ENCODE peak calls at places on chromosomes 5 and 9, in eight cellular contexts. One of them, this sample, is unnamed.

GRCh38 chr5:175800656-175801081 is 70.7 kb upstream of the CPLX2 start:
- DNase-seq in esophagus muscularis mucosa: no peak
- DNase-seq in fibroblast of mammary gland: peak
- DNase-seq in GM12878: no peak
- DNase-seq in prostate gland: no peak
- DNase-seq in A549: no peak
- DNase-seq in esophagus squamous epithelium: no peak
- DNase-seq in mammary epithelial cell: peak
- DNase-seq in this sample: no peak

GRCh38 chr9:37061763-37062162 is 27.7 kb upstream of the PAX5 start:
- DNase-seq in esophagus muscularis mucosa: peak
- DNase-seq in fibroblast of mammary gland: peak
- DNase-seq in GM12878: no peak
- DNase-seq in prostate gland: no peak
- DNase-seq in A549: no peak
- DNase-seq in esophagus squamous epithelium: no peak
- DNase-seq in mammary epithelial cell: no peak
- DNase-seq in this sample: no peak

GRCh38 chr5:158563774-158564390 is 535.8 kb downstream of the EBF1 start:
- DNase-seq in esophagus muscularis mucosa: peak
- DNase-seq in fibroblast of mammary gland: no peak
- DNase-seq in GM12878: no peak
- DNase-seq in prostate gland: no peak
- DNase-seq in A549: no peak
- DNase-seq in esophagus squamous epithelium: no peak
- DNase-seq in mammary epithelial cell: no peak
- DNase-seq in this sample: no peak

GRCh38 chr5:152285764-152286163 is 119.3 kb downstream of the NMUR2 start:
- DNase-seq in esophagus muscularis mucosa: no peak
- DNase-seq in fibroblast of mammary gland: no peak
- DNase-seq in GM12878: no peak
- DNase-seq in prostate gland: no peak
- DNase-seq in A549: no peak
- DNase-seq in esophagus squamous epithelium: no peak
- DNase-seq in mammary epithelial cell: no peak
- DNase-seq in this sample: no peak

GRCh38 chr9:8694983-8695588 is 895.5 kb upstream of the DMAC1 start:
- DNase-seq in esophagus muscularis mucosa: no peak
- DNase-seq in fibroblast of mammary gland: no peak
- DNase-seq in GM12878: no peak
- DNase-seq in prostate gland: no peak
- DNase-seq in A549: no peak
- DNase-seq in esophagus squamous epithelium: no peak
- DNase-seq in mammary epithelial cell: no peak
- DNase-seq in this sample: no peak

GRCh38 chr5:173451031-173451430 is 122.8 kb upstream of the STC2 start:
- DNase-seq in esophagus muscularis mucosa: no peak
- DNase-seq in fibroblast of mammary gland: peak
- DNase-seq in GM12878: no peak
- DNase-seq in prostate gland: no peak
- DNase-seq in A549: peak
- DNase-seq in esophagus squamous epithelium: no peak
- DNase-seq in mammary epithelial cell: no peak
- DNase-seq in this sample: no peak

GRCh38 chr5:172493906-172494305 is 39.6 kb upstream of the SH3PXD2B start:
- DNase-seq in esophagus muscularis mucosa: peak
- DNase-seq in fibroblast of mammary gland: no peak
- DNase-seq in GM12878: no peak
- DNase-seq in prostate gland: no peak
- DNase-seq in A549: no peak
- DNase-seq in esophagus squamous epithelium: no peak
- DNase-seq in mammary epithelial cell: no peak
- DNase-seq in this sample: no peak

GRCh38 chr5:167573274-167574127 is 717.9 kb upstream of the WWC1 start:
- DNase-seq in esophagus muscularis mucosa: no peak
- DNase-seq in fibroblast of mammary gland: peak
- DNase-seq in GM12878: no peak
- DNase-seq in prostate gland: peak
- DNase-seq in A549: no peak
- DNase-seq in esophagus squamous epithelium: no peak
- DNase-seq in mammary epithelial cell: peak
- DNase-seq in this sample: peak

GRCh38 chr9:76593011-76593347 is 134.0 kb downstream of the GCNT1 start:
- DNase-seq in esophagus muscularis mucosa: no peak
- DNase-seq in fibroblast of mammary gland: no peak
- DNase-seq in GM12878: no peak
- DNase-seq in prostate gland: no peak
- DNase-seq in A549: no peak
- DNase-seq in esophagus squamous epithelium: no peak
- DNase-seq in mammary epithelial cell: no peak
- DNase-seq in this sample: no peak

GRCh38 chr9:36623280-36623679 is 50.6 kb downstream of the MELK start:
- DNase-seq in esophagus muscularis mucosa: no peak
- DNase-seq in fibroblast of mammary gland: peak
- DNase-seq in GM12878: no peak
- DNase-seq in prostate gland: no peak
- DNase-seq in A549: no peak
- DNase-seq in esophagus squamous epithelium: no peak
- DNase-seq in mammary epithelial cell: peak
- DNase-seq in this sample: no peak

GRCh38 chr9:98335666-98336065 is 80.2 kb upstream of the TBC1D2 start:
- DNase-seq in esophagus muscularis mucosa: peak
- DNase-seq in fibroblast of mammary gland: no peak
- DNase-seq in GM12878: no peak
- DNase-seq in prostate gland: no peak
- DNase-seq in A549: no peak
- DNase-seq in esophagus squamous epithelium: no peak
- DNase-seq in mammary epithelial cell: no peak
- DNase-seq in this sample: no peak

GRCh38 chr5:82349651-82350050 is 71.5 kb upstream of the RPS23 start:
- DNase-seq in esophagus muscularis mucosa: no peak
- DNase-seq in fibroblast of mammary gland: peak
- DNase-seq in GM12878: no peak
- DNase-seq in prostate gland: no peak
- DNase-seq in A549: no peak
- DNase-seq in esophagus squamous epithelium: no peak
- DNase-seq in mammary epithelial cell: no peak
- DNase-seq in this sample: no peak

GRCh38 chr5:150141544-150142188 is 14.0 kb downstream of the PDGFRB start:
- DNase-seq in esophagus muscularis mucosa: no peak
- DNase-seq in fibroblast of mammary gland: peak
- DNase-seq in GM12878: no peak
- DNase-seq in prostate gland: no peak
- DNase-seq in A549: no peak
- DNase-seq in esophagus squamous epithelium: no peak
- DNase-seq in mammary epithelial cell: no peak
- DNase-seq in this sample: no peak

GRCh38 chr5:93395891-93396465 is 185.0 kb downstream of the NR2F1-AS1 start:
- DNase-seq in esophagus muscularis mucosa: no peak
- DNase-seq in fibroblast of mammary gland: no peak
- DNase-seq in GM12878: no peak
- DNase-seq in prostate gland: no peak
- DNase-seq in A549: no peak
- DNase-seq in esophagus squamous epithelium: no peak
- DNase-seq in mammary epithelial cell: no peak
- DNase-seq in this sample: no peak

GRCh38 chr9:127293314-127293713 is 28.7 kb downstream of the GARNL3 start:
- DNase-seq in esophagus muscularis mucosa: peak
- DNase-seq in fibroblast of mammary gland: no peak
- DNase-seq in GM12878: no peak
- DNase-seq in prostate gland: peak
- DNase-seq in A549: no peak
- DNase-seq in esophagus squamous epithelium: no peak
- DNase-seq in mammary epithelial cell: no peak
- DNase-seq in this sample: peak

GRCh38 chr5:40680741-40681350 is 1.1 kb downstream of the PTGER4 start:
- DNase-seq in esophagus muscularis mucosa: no peak
- DNase-seq in fibroblast of mammary gland: no peak
- DNase-seq in GM12878: no peak
- DNase-seq in prostate gland: peak
- DNase-seq in A549: no peak
- DNase-seq in esophagus squamous epithelium: peak
- DNase-seq in mammary epithelial cell: peak
- DNase-seq in this sample: no peak

GRCh38 chr5:136769900-136770684 is 404.7 kb upstream of the TRPC7 start:
- DNase-seq in esophagus muscularis mucosa: peak
- DNase-seq in fibroblast of mammary gland: peak
- DNase-seq in GM12878: no peak
- DNase-seq in prostate gland: peak
- DNase-seq in A549: peak
- DNase-seq in esophagus squamous epithelium: no peak
- DNase-seq in mammary epithelial cell: peak
- DNase-seq in this sample: peak

GRCh38 chr5:127878174-127878750 is 175.1 kb downstream of the CCDC192 start:
- DNase-seq in esophagus muscularis mucosa: no peak
- DNase-seq in fibroblast of mammary gland: peak
- DNase-seq in GM12878: no peak
- DNase-seq in prostate gland: peak
- DNase-seq in A549: peak
- DNase-seq in esophagus squamous epithelium: no peak
- DNase-seq in mammary epithelial cell: peak
- DNase-seq in this sample: no peak

GRCh38 chr9:94928696-94929372 is 202.3 kb downstream of the AOPEP start:
- DNase-seq in esophagus muscularis mucosa: no peak
- DNase-seq in fibroblast of mammary gland: no peak
- DNase-seq in GM12878: no peak
- DNase-seq in prostate gland: no peak
- DNase-seq in A549: no peak
- DNase-seq in esophagus squamous epithelium: no peak
- DNase-seq in mammary epithelial cell: no peak
- DNase-seq in this sample: no peak

GRCh38 chr5:16976625-16977008 is 40.5 kb upstream of the MYO10 start:
- DNase-seq in esophagus muscularis mucosa: no peak
- DNase-seq in fibroblast of mammary gland: no peak
- DNase-seq in GM12878: peak
- DNase-seq in prostate gland: no peak
- DNase-seq in A549: no peak
- DNase-seq in esophagus squamous epithelium: no peak
- DNase-seq in mammary epithelial cell: no peak
- DNase-seq in this sample: no peak

GRCh38 chr9:17614246-17614645 is 35.4 kb downstream of the SH3GL2 start:
- DNase-seq in esophagus muscularis mucosa: no peak
- DNase-seq in fibroblast of mammary gland: no peak
- DNase-seq in GM12878: no peak
- DNase-seq in prostate gland: no peak
- DNase-seq in A549: no peak
- DNase-seq in esophagus squamous epithelium: no peak
- DNase-seq in mammary epithelial cell: no peak
- DNase-seq in this sample: no peak

GRCh38 chr5:31361906-31362900 is 168.7 kb downstream of the CDH6 start:
- DNase-seq in esophagus muscularis mucosa: peak
- DNase-seq in fibroblast of mammary gland: peak
- DNase-seq in GM12878: no peak
- DNase-seq in prostate gland: no peak
- DNase-seq in A549: no peak
- DNase-seq in esophagus squamous epithelium: no peak
- DNase-seq in mammary epithelial cell: no peak
- DNase-seq in this sample: no peak

GRCh38 chr9:82939451-82939850 is 123.5 kb downstream of the RASEF start:
- DNase-seq in esophagus muscularis mucosa: no peak
- DNase-seq in fibroblast of mammary gland: no peak
- DNase-seq in GM12878: no peak
- DNase-seq in prostate gland: no peak
- DNase-seq in A549: peak
- DNase-seq in esophagus squamous epithelium: no peak
- DNase-seq in mammary epithelial cell: peak
- DNase-seq in this sample: peak

DNA sequence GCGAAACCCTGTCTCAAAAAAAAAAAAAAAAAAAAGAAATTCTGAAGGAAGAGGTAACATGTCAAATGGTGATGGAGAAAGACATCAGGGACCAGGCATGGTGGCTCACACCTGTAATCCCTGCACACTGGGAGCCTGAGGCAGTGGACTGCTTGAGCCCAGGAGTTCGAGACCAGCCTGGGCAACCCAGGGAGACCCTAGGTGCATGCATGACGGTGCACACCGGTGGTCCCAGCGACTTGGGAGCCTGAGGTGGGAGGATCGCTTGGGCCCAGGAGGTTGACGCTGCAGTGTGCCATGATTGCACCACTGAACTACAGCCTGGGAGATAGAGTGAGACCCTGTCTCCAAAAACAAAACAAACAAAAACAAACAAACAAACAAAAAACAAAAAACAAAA is 1.8 kb downstream of the ISCA1 start:
- DNase-seq in esophagus muscularis mucosa: no peak
- DNase-seq in fibroblast of mammary gland: no peak
- DNase-seq in GM12878: no peak
- DNase-seq in prostate gland: no peak
- DNase-seq in A549: no peak
- DNase-seq in esophagus squamous epithelium: no peak
- DNase-seq in mammary epithelial cell: no peak
- DNase-seq in this sample: no peak
- H3K4me3 ChIP-seq in esophagus muscularis mucosa: peak
- H3K4me3 ChIP-seq in fibroblast of mammary gland: no peak
- H3K4me3 ChIP-seq in GM12878: peak
- H3K4me3 ChIP-seq in prostate gland: no peak
- H3K4me3 ChIP-seq in A549: peak
- H3K4me3 ChIP-seq in esophagus squamous epithelium: no peak
- H3K4me3 ChIP-seq in mammary epithelial cell: no peak
- H3K4me3 ChIP-seq in this sample: peak

GRCh38 chr5:11075010-11075860 is 314.2 kb upstream of the DAP start:
- DNase-seq in esophagus muscularis mucosa: no peak
- DNase-seq in fibroblast of mammary gland: no peak
- DNase-seq in GM12878: no peak
- DNase-seq in prostate gland: no peak
- DNase-seq in A549: no peak
- DNase-seq in esophagus squamous epithelium: no peak
- DNase-seq in mammary epithelial cell: no peak
- DNase-seq in this sample: no peak
- TF ChIP-seq CTCF in esophagus muscularis mucosa: no peak
- TF ChIP-seq CTCF in fibroblast of mammary gland: no peak
- TF ChIP-seq CTCF in GM12878: peak
- TF ChIP-seq CTCF in prostate gland: no peak
- TF ChIP-seq CTCF in A549: no peak
- TF ChIP-seq CTCF in esophagus squamous epithelium: no peak
- TF ChIP-seq CTCF in mammary epithelial cell: no peak
- TF ChIP-seq CTCF in this sample: peak

DNA sequence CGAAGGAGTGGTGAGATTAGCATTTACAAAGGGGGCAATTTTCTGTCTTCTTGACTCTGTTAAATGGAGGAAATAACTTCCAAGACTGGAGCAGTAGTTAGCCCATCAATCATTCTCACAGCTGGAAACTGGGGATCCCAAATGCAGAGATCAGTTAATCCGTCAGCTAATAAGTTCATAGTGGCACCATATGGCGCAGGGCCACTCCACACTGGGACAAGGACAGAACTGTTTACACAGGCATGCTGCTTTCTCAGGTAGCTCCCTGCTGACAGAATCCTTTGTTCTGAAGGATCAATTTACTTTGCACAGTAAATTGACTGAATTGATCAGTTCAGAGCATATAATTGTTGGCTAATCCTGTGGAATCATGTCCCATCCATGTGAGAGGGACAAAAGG is 395.7 kb downstream of the TMEM161B start:
- DNase-seq in esophagus muscularis mucosa: no peak
- DNase-seq in fibroblast of mammary gland: no peak
- DNase-seq in GM12878: no peak
- DNase-seq in prostate gland: no peak
- DNase-seq in A549: no peak
- DNase-seq in esophagus squamous epithelium: no peak
- DNase-seq in mammary epithelial cell: no peak
- DNase-seq in this sample: no peak
- H3K4me3 ChIP-seq in esophagus muscularis mucosa: no peak
- H3K4me3 ChIP-seq in fibroblast of mammary gland: no peak
- H3K4me3 ChIP-seq in GM12878: no peak
- H3K4me3 ChIP-seq in prostate gland: no peak
- H3K4me3 ChIP-seq in A549: no peak
- H3K4me3 ChIP-seq in esophagus squamous epithelium: no peak
- H3K4me3 ChIP-seq in mammary epithelial cell: no peak
- H3K4me3 ChIP-seq in this sample: no peak

GRCh38 chr5:145718956-145719355 is 116.2 kb downstream of the PRELID2 start:
- DNase-seq in esophagus muscularis mucosa: no peak
- DNase-seq in fibroblast of mammary gland: peak
- DNase-seq in GM12878: no peak
- DNase-seq in prostate gland: no peak
- DNase-seq in A549: peak
- DNase-seq in esophagus squamous epithelium: no peak
- DNase-seq in mammary epithelial cell: peak
- DNase-seq in this sample: peak
- TF ChIP-seq CTCF in esophagus muscularis mucosa: no peak
- TF ChIP-seq CTCF in fibroblast of mammary gland: peak
- TF ChIP-seq CTCF in GM12878: no peak
- TF ChIP-seq CTCF in prostate gland: no peak
- TF ChIP-seq CTCF in A549: peak
- TF ChIP-seq CTCF in esophagus squamous epithelium: no peak
- TF ChIP-seq CTCF in mammary epithelial cell: peak
- TF ChIP-seq CTCF in this sample: peak